ENCODE peak calls at places on chromosomes 13 and 19, in seven cellular contexts. G is neural crest cell, P is B cell, M is H1, X is IMR-90, F is GM20000, N is astrocyte of the cerebellum. C is an unnamed sample.

GRCh38 chr13:113220877-113221276 is 11.5 kb downstream of the CUL4A start:
- DNase-seq in N (no peak), X (no peak), F (no peak), P (no peak), G (no peak), M (no peak), C (no peak)

GRCh38 chr19:34432797-34433196 is 4.6 kb downstream of the UBA2 start:
- DNase-seq in M (no peak), F (no peak), N (no peak), P (no peak), G (no peak), X (no peak), C (no peak)

GRCh38 chr13:82878536-82878935 is 1003.7 kb downstream of the SLITRK1 start:
- DNase-seq in P (no peak), X (no peak), F (no peak), N (peak), G (no peak), M (no peak), C (peak)

GRCh38 chr19:7612282-7613274 is 16.8 kb downstream of the XAB2 start:
- DNase-seq in F (no peak), M (no peak), X (no peak), G (no peak), N (no peak), P (peak), C (no peak)

GRCh38 chr13:45046445-45046844 is 57.1 kb downstream of the GPALPP1 start:
- DNase-seq in F (no peak), P (no peak), G (no peak), M (no peak), X (no peak), N (no peak), C (no peak)

GRCh38 chr13:105168295-105168694 is 1367.2 kb downstream of the EFNB2 start:
- DNase-seq in M (no peak), G (no peak), N (no peak), P (no peak), F (no peak), X (no peak), C (no peak)

GRCh38 chr19:11064831-11065303 is 24.4 kb upstream of the LDLR start:
- DNase-seq in F (no peak), G (no peak), M (no peak), X (no peak), P (no peak), N (no peak), C (no peak)

GRCh38 chr19:17579523-17580244 is 24.2 kb downstream of the COLGALT1 start:
- DNase-seq in P (peak), F (peak), X (peak), G (peak), M (peak), N (no peak), C (no peak)

GRCh38 chr19:7366701-7367420 is 18.1 kb downstream of the ARHGEF18 start:
- DNase-seq in F (peak), X (peak), P (peak), G (no peak), M (no peak), N (no peak), C (no peak)

GRCh38 chr13:25691654-25692053 is 319.9 kb downstream of the ATP8A2 start:
- DNase-seq in X (no peak), P (no peak), F (no peak), N (no peak), M (no peak), G (no peak), C (no peak)

DNA sequence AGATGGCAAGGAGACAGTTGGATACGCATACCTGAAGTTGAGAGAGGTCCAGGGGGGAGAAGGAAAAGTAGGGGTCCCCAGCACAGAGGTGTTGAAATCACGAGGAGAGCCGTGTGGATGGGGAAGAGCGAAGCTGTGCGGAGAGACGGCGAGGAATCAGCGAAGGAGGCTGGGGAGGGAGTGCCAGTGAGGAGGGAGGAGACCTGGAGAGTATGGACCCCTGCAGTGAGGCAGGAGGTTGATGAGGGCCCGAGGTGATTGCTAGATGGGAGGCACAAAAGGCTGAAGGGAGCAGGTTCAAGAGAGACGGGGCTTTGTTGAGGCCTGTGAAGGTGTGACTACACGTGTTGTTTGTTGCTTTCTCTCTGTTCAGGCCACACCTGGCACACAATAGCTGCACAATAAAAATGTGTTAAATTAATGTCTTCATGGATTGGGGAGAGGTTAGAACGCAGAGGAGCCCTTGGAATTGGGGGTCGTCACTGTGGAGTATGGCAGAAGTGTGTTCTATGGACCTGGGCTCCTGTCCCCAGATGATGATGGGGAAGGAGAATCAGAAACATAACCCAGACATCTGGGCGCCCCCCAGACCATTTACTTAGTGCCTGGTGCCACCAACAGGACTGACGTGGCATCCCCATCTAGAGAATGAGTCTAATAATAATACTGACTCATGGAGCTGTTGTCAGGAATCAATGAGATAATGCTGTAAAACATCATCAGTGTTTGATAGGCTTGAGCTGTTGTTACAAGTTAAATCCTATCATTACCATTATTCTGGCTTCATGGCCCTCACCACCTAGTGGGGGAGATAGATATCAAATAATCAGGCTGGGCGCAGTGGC is 137.5 kb downstream of the SIPA1L3 start:
- DNase-seq in X (peak), F (no peak), N (no peak), P (no peak), G (no peak), M (no peak), C (no peak)
- TF ChIP-seq CTCF in X (peak), F (no peak), N (no peak), P (peak), G (no peak), M (no peak), C (peak)

GRCh38 chr13:73465629-73465974 is 406.8 kb downstream of the KLF5 start:
- DNase-seq in F (no peak), N (no peak), G (no peak), M (no peak), X (peak), P (no peak), C (no peak)
- TF ChIP-seq CTCF in F (no peak), N (no peak), G (no peak), M (no peak), X (no peak), P (no peak), C (no peak)

GRCh38 chr13:21674271-21675009 is 3.6 kb downstream of the FGF9 start:
- DNase-seq in F (peak), M (no peak), G (peak), P (peak), N (no peak), X (no peak), C (no peak)

GRCh38 chr13:21675095-21676007 is 4.5 kb downstream of the FGF9 start:
- DNase-seq in M (no peak), G (peak), X (no peak), N (no peak), F (peak), P (peak), C (no peak)

GRCh38 chr13:21677075-21677628 is 6.3 kb downstream of the FGF9 start:
- DNase-seq in F (no peak), G (no peak), N (no peak), M (no peak), X (no peak), P (no peak), C (no peak)

GRCh38 chr13:21673592-21674270 is 2.9 kb downstream of the FGF9 start:
- DNase-seq in N (no peak), P (peak), M (no peak), G (peak), F (peak), X (peak), C (no peak)

DNA sequence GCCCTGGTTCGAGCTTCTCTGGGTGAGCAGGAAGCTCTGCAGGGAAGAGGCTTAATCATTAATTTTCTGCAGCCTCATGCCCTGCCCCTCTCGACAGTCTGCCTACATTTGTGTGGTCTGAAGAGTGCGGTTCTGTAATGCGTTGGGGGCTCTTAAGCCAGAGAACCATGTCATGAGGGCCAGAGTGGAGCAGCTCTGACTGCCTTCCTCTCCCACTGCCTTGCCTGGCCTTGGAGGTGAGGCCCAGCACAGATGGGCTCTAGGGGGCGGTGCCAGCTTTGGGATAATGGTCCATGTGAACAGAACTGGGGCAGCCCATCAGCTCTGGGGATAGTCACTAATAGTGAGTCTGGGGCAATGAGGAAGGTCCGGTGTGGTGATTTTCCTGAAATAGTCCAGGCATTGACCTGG is 5.7 kb downstream of the FGF9 start:
- DNase-seq in N (no peak), X (no peak), M (no peak), G (no peak), F (peak), P (peak), C (no peak)
- TF ChIP-seq CTCF in N (no peak), X (no peak), M (peak), G (no peak), F (no peak), P (no peak), C (peak)

DNA sequence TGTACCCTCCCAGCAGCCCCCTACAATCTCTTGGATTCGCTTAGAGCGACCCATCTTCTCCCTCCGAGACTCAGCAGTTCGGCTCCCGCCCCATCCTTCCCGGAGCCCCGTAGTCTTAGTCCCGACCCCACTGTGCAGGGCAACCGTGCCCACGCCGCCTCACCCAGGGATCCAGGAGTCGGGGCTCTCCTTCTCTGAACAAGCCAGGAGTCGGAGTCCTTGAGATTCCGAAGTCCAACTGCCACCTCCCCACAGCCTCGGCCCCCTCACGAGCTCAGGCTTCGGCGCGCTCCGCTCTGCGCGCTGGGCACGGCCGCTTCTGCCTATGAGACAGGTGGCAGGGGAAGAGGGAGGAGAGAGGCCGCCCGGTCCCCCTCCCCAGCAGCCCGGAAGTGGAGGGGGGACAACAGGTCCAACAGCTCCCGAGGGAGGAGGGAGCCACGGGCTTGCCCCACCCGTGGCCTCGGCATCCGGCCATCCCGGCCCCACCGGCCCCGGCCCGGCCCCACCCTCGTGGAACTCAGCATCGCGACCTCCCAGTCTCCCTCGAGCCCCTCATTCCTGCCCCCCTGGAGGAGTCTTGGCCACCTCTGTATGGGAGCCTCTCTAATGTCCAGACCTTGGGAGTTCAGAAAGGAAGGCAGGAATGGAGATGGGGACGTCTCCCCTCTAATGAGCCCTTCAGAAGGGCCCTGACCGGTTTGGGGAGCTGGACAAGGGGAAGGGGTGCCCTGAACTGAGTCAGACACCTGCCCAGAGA is at the start of gene PHLDB3:
- DNase-seq in F (no peak), M (no peak), P (peak), G (no peak), X (peak), N (no peak), C (no peak)
- TF ChIP-seq CTCF in F (no peak), M (no peak), P (no peak), G (no peak), X (no peak), N (no peak), C (peak)

GRCh38 chr13:67155898-67156717 is 74.0 kb downstream of the PCDH9 start:
- DNase-seq in X (no peak), F (no peak), N (no peak), P (no peak), M (no peak), G (no peak), C (no peak)

GRCh38 chr13:67152123-67152522 is 78.0 kb downstream of the PCDH9 start:
- DNase-seq in X (no peak), M (no peak), G (no peak), F (no peak), P (no peak), N (no peak), C (no peak)

GRCh38 chr13:67158903-67159302 is 71.2 kb downstream of the PCDH9 start:
- DNase-seq in N (no peak), M (no peak), P (no peak), X (no peak), G (no peak), F (no peak), C (no peak)

DNA sequence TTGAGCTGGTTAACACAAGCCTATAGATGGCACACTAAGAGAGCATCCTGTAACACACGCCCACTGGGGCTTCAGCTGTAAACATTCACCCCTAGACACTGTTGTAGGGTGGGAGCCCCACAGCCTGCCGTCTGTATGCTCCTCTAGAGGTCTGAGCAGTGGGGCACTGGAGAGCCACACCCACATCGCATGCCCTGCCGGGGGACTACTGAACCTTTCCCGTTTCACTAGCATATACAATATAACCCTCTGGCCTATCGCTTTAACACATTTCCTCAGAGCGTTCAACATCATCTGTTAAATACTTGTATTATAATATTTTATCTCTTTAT is 73.5 kb downstream of the PCDH9 start:
- DNase-seq in P (no peak), F (no peak), M (no peak), G (no peak), N (no peak), X (no peak), C (no peak)
- TF ChIP-seq CTCF in P (no peak), F (no peak), M (no peak), G (no peak), N (no peak), X (no peak), C (no peak)

GRCh38 chr13:60755380-60756163 is 358.6 kb downstream of the TDRD3 start:
- DNase-seq in G (no peak), P (no peak), M (no peak), F (no peak), X (no peak), N (no peak), C (no peak)
- TF ChIP-seq CTCF in G (no peak), P (no peak), M (peak), F (no peak), X (no peak), N (no peak), C (no peak)

DNA sequence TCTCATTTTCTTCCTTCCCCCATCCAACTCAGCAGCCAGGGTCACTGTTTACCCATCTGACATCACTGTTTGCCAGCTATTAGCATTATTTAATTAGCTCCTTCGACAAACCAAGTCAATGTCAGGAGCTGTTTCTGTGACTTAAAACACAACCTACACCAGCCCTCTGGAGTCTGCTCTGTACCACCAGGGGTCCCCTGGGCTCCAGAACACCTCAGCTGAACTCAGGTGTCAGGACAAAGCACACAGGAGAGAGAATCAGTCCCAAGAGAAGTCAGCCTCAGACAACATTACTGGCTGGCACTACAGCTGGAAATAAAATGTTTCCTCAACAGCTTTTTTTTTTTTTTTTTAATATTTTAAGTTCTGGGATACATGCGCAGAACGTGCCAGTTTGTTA is 45.1 kb downstream of the DCLK1 start:
- DNase-seq in P (no peak), X (no peak), G (no peak), N (no peak), F (no peak), M (peak), C (no peak)
- TF ChIP-seq CTCF in P (no peak), X (no peak), G (no peak), N (no peak), F (no peak), M (peak), C (no peak)

C was measured in BJ.